ENCODE peak calls at places on chromosome 6, in ten cellular contexts. I, H, P, Y, J, F, O, M, T and R are unnamed samples.
A peak's percentile ranks its signal among the peaks of the same experiment; 100 is the strongest.

GRCh38 chr6:168574075-168574698 is 133.2 kb downstream of the SMOC2 start:
- DNase-seq in I (no peak), H (no peak), P (no peak), Y (no peak), J (no peak), F (no peak), O (no peak), M (no peak), T (no peak), R (no peak)

GRCh38 chr6:156685823-156686428 is 91.3 kb upstream of the ARID1B start:
- DNase-seq in I (no peak), H (no peak), P (no peak), Y (no peak), J (no peak), F (no peak), O (no peak), M (no peak), T (no peak), R (no peak)

GRCh38 chr6:150874184-150874583 is 8.7 kb downstream of the MTHFD1L start:
- DNase-seq in I (no peak), H (no peak), P (no peak), Y (no peak), J (no peak), F (no peak), O (no peak), M (no peak), T (no peak), R (no peak)

GRCh38 chr6:112372213-112372806 is 25.2 kb downstream of the RFPL4B start:
- DNase-seq in I (no peak), H (peak; percentile 39), P (no peak), Y (peak; percentile 59), J (no peak), F (no peak), O (peak; percentile 53), M (no peak), T (peak; percentile 10), R (no peak)

GRCh38 chr6:122610690-122611455 is 668 bp downstream of the PKIB start:
- DNase-seq in I (peak; percentile 58), H (peak; percentile 42), P (peak; percentile 83), Y (peak; percentile 37), J (peak; percentile 76), F (no peak), O (peak; percentile 51), M (peak; percentile 16), T (no peak), R (no peak)

GRCh38 chr6:87672641-87673040 is 29.4 kb downstream of the AKIRIN2 start:
- DNase-seq in I (no peak), H (no peak), P (no peak), Y (no peak), J (no peak), F (no peak), O (no peak), M (no peak), T (no peak), R (no peak)

GRCh38 chr6:11609324-11610071 is 71.9 kb downstream of the TMEM170B start:
- DNase-seq in I (no peak), H (no peak), P (peak; percentile 83), Y (peak; percentile 50), J (no peak), F (no peak), O (peak; percentile 55), M (peak; percentile 25), T (peak; percentile 94), R (no peak)

GRCh38 chr6:84777888-84778287 is 13.5 kb upstream of the TBX18 start:
- DNase-seq in I (no peak), H (peak; percentile 33), P (no peak), Y (no peak), J (no peak), F (no peak), O (peak; percentile 17), M (no peak), T (peak; percentile 87), R (no peak)

GRCh38 chr6:70954750-70955149 is 2.1 kb downstream of the B3GAT2 start:
- DNase-seq in I (no peak), H (no peak), P (no peak), Y (no peak), J (no peak), F (no peak), O (no peak), M (no peak), T (no peak), R (no peak)

GRCh38 chr6:43334466-43335095 is 26.0 kb upstream of the CRIP3 start:
- DNase-seq in I (no peak), H (peak; percentile 69), P (no peak), Y (peak; percentile 70), J (peak; percentile 20), F (no peak), O (peak; percentile 78), M (no peak), T (peak; percentile 61), R (no peak)

GRCh38 chr6:143018955-143019354 is 41.7 kb upstream of the AIG1 start:
- DNase-seq in I (no peak), H (no peak), P (no peak), Y (no peak), J (no peak), F (no peak), O (no peak), M (no peak), T (no peak), R (no peak)

GRCh38 chr6:53287336-53288225 is 61.2 kb downstream of the ELOVL5 start:
- DNase-seq in I (peak; percentile 62), H (no peak), P (no peak), Y (no peak), J (no peak), F (no peak), O (no peak), M (no peak), T (no peak), R (no peak)
- TF ChIP-seq CTCF in I (no peak), H (no peak), P (no peak), Y (no peak), J (no peak), F (no peak), O (no peak), M (no peak), T (no peak), R (no peak)

GRCh38 chr6:97958143-97958542 is 675.1 kb upstream of the MMS22L start:
- DNase-seq in I (peak; percentile 48), H (peak; percentile 86), P (no peak), Y (no peak), J (no peak), F (no peak), O (no peak), M (no peak), T (no peak), R (no peak)
- TF ChIP-seq CTCF in I (no peak), H (peak; percentile 18), P (no peak), Y (no peak), J (no peak), F (no peak), O (no peak), M (no peak), T (no peak), R (no peak)

DNA sequence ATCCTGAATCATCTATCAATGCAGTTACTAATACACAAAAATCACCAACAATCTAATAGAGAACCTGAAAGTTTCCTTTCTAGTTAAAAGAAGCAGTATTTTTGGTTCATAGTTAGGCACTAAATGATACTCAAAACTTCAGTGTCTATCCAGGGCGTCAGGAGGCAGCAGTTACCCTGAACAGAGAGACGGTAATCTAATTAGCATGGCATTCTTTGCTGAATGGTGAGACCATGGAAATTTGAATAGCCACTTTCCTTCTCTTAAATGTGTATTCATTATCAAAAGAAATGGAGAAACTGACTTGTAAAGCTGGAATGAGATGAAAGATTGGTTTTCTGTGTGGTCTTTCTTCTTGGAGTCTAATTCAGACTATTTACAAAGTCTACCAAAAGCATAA is 146.6 kb upstream of the BMP5 start:
- DNase-seq in I (no peak), H (peak; percentile 23), P (no peak), Y (no peak), J (no peak), F (no peak), O (peak; percentile 81), M (no peak), T (no peak), R (no peak)
- TF ChIP-seq CTCF in I (no peak), H (peak; percentile 37), P (no peak), Y (peak; percentile 53), J (no peak), F (no peak), O (peak; percentile 61), M (peak; percentile 14), T (peak; percentile 23), R (no peak)

GRCh38 chr6:10425973-10426780 is 11.3 kb upstream of the TFAP2A start:
- DNase-seq in I (no peak), H (peak; percentile 55), P (peak; percentile 90), Y (no peak), J (no peak), F (no peak), O (peak; percentile 82), M (no peak), T (peak; percentile 49), R (no peak)
- TF ChIP-seq CTCF in I (no peak), H (no peak), P (no peak), Y (no peak), J (no peak), F (no peak), O (no peak), M (no peak), T (peak; percentile 52), R (no peak)

GRCh38 chr6:66662196-66662595 is 955.2 kb upstream of the EYS start:
- DNase-seq in I (no peak), H (peak; percentile 31), P (no peak), Y (peak; percentile 80), J (no peak), F (no peak), O (peak; percentile 63), M (no peak), T (no peak), R (no peak)
- TF ChIP-seq CTCF in I (no peak), H (peak; percentile 29), P (no peak), Y (no peak), J (no peak), F (no peak), O (peak; percentile 77), M (peak; percentile 49), T (peak; percentile 57), R (no peak)

GRCh38 chr6:131125431-131125830 is 9.8 kb upstream of the AKAP7 start:
- DNase-seq in I (no peak), H (peak; percentile 15), P (no peak), Y (peak; percentile 33), J (no peak), F (no peak), O (peak; percentile 77), M (no peak), T (no peak), R (no peak)
- TF ChIP-seq CTCF in I (no peak), H (no peak), P (no peak), Y (no peak), J (no peak), F (no peak), O (no peak), M (no peak), T (no peak), R (no peak)

DNA sequence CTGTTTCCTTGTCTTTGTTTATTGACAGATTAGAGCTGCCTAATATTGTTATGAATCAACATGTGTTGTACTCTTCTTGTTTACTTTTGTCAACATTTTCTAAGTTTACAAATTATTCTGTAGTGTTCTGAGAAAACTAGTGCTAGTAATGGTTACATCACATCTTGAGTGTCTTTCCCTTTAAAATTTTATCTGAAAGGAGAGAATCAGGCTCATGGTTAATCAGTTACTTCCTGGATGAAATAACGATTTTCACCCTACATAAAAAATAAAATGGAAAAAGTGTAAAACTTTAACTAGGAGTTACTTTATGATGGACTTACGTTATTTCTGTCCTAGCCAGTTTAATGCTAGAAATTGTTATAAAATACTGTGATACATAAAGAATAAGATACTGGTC is 26.4 kb upstream of the BMP5 start:
- DNase-seq in I (no peak), H (no peak), P (no peak), Y (no peak), J (no peak), F (no peak), O (no peak), M (no peak), T (no peak), R (no peak)
- TF ChIP-seq CTCF in I (no peak), H (no peak), P (no peak), Y (no peak), J (no peak), F (no peak), O (no peak), M (no peak), T (no peak), R (no peak)